ENCODE peak calls at places on chromosome 13, in five cellular contexts. One of them, this sample, is unnamed.

GRCh38 chr13:79385694-79386093 is 20.4 kb downstream of the RBM26 start:
- DNase-seq in SK-N-SH: no peak
- DNase-seq in HepG2: no peak
- DNase-seq in GM12878: peak
- DNase-seq in K562: peak
- DNase-seq in this sample: no peak

GRCh38 chr13:76886005-76886291 is 257 bp downstream of the KCTD12 start:
- DNase-seq in SK-N-SH: no peak
- DNase-seq in HepG2: no peak
- DNase-seq in GM12878: no peak
- DNase-seq in K562: no peak
- DNase-seq in this sample: no peak

GRCh38 chr13:19860884-19861655 is 2.4 kb downstream of the ZMYM5 start:
- DNase-seq in SK-N-SH: no peak
- DNase-seq in HepG2: peak
- DNase-seq in GM12878: no peak
- DNase-seq in K562: no peak
- DNase-seq in this sample: peak

GRCh38 chr13:99329477-99329876 is 22.3 kb upstream of the GPR183 start:
- DNase-seq in SK-N-SH: no peak
- DNase-seq in HepG2: no peak
- DNase-seq in GM12878: no peak
- DNase-seq in K562: no peak
- DNase-seq in this sample: no peak

GRCh38 chr13:26681036-26681435 is 79.5 kb downstream of the GPR12 start:
- DNase-seq in SK-N-SH: no peak
- DNase-seq in HepG2: no peak
- DNase-seq in GM12878: no peak
- DNase-seq in K562: no peak
- DNase-seq in this sample: no peak

GRCh38 chr13:103203750-103204330 is 137.6 kb upstream of the SLC10A2 start:
- DNase-seq in SK-N-SH: no peak
- DNase-seq in HepG2: no peak
- DNase-seq in GM12878: no peak
- DNase-seq in K562: no peak
- DNase-seq in this sample: no peak

GRCh38 chr13:99686157-99686572 is 184.9 kb downstream of the TM9SF2 start:
- DNase-seq in SK-N-SH: peak
- DNase-seq in HepG2: peak
- DNase-seq in GM12878: no peak
- DNase-seq in K562: peak
- DNase-seq in this sample: peak

GRCh38 chr13:85430216-85430615 is 369.0 kb downstream of the SLITRK6 start:
- DNase-seq in SK-N-SH: no peak
- DNase-seq in HepG2: no peak
- DNase-seq in GM12878: no peak
- DNase-seq in K562: no peak
- DNase-seq in this sample: no peak

GRCh38 chr13:26474286-26474685 is 83.2 kb upstream of the WASF3 start:
- DNase-seq in SK-N-SH: no peak
- DNase-seq in HepG2: no peak
- DNase-seq in GM12878: no peak
- DNase-seq in K562: no peak
- DNase-seq in this sample: no peak

GRCh38 chr13:49635599-49636433 is 7.5 kb downstream of the ARL11 start:
- DNase-seq in SK-N-SH: no peak
- DNase-seq in HepG2: peak
- DNase-seq in GM12878: peak
- DNase-seq in K562: no peak
- DNase-seq in this sample: peak

GRCh38 chr13:44013666-44014291 is 134.1 kb downstream of the LACC1 start:
- DNase-seq in SK-N-SH: no peak
- DNase-seq in HepG2: no peak
- DNase-seq in GM12878: no peak
- DNase-seq in K562: no peak
- DNase-seq in this sample: peak

GRCh38 chr13:30829788-30830637 is 76.1 kb upstream of the MEDAG start:
- DNase-seq in SK-N-SH: no peak
- DNase-seq in HepG2: peak
- DNase-seq in GM12878: no peak
- DNase-seq in K562: no peak
- DNase-seq in this sample: no peak

GRCh38 chr13:35107535-35107934 is 165.5 kb downstream of the NBEA start:
- DNase-seq in SK-N-SH: no peak
- DNase-seq in HepG2: no peak
- DNase-seq in GM12878: no peak
- DNase-seq in K562: no peak
- DNase-seq in this sample: no peak

GRCh38 chr13:100156786-100157185 is 67.9 kb downstream of the PCCA start:
- DNase-seq in SK-N-SH: no peak
- DNase-seq in HepG2: no peak
- DNase-seq in GM12878: no peak
- DNase-seq in K562: no peak
- DNase-seq in this sample: no peak

GRCh38 chr13:94617389-94618000 is 15.8 kb downstream of the GPR180 start:
- DNase-seq in SK-N-SH: peak
- DNase-seq in HepG2: peak
- DNase-seq in GM12878: no peak
- DNase-seq in K562: peak
- DNase-seq in this sample: no peak

GRCh38 chr13:60061737-60062136 is 102.0 kb downstream of the DIAPH3 start:
- DNase-seq in SK-N-SH: no peak
- DNase-seq in HepG2: no peak
- DNase-seq in GM12878: no peak
- DNase-seq in K562: no peak
- DNase-seq in this sample: no peak

GRCh38 chr13:27182844-27183497 is 11.4 kb upstream of the USP12 start:
- DNase-seq in SK-N-SH: no peak
- DNase-seq in HepG2: peak
- DNase-seq in GM12878: no peak
- DNase-seq in K562: peak
- DNase-seq in this sample: peak

GRCh38 chr13:73602295-73602694 is 531.9 kb downstream of the KLF12 start:
- DNase-seq in SK-N-SH: no peak
- DNase-seq in HepG2: peak
- DNase-seq in GM12878: no peak
- DNase-seq in K562: peak
- DNase-seq in this sample: peak

GRCh38 chr13:110250258-110250891 is 56.6 kb downstream of the COL4A1 start:
- DNase-seq in SK-N-SH: no peak
- DNase-seq in HepG2: no peak
- DNase-seq in GM12878: no peak
- DNase-seq in K562: no peak
- DNase-seq in this sample: peak

GRCh38 chr13:21895769-21896168 is 224.9 kb downstream of the FGF9 start:
- DNase-seq in SK-N-SH: no peak
- DNase-seq in HepG2: no peak
- DNase-seq in GM12878: no peak
- DNase-seq in K562: no peak
- DNase-seq in this sample: no peak

GRCh38 chr13:88707652-88708051 is 1036.5 kb downstream of the SLITRK5 start:
- DNase-seq in SK-N-SH: no peak
- DNase-seq in HepG2: no peak
- DNase-seq in GM12878: no peak
- DNase-seq in K562: no peak
- DNase-seq in this sample: no peak

GRCh38 chr13:88701551-88701950 is 1030.4 kb downstream of the SLITRK5 start:
- DNase-seq in SK-N-SH: no peak
- DNase-seq in HepG2: no peak
- DNase-seq in GM12878: no peak
- DNase-seq in K562: no peak
- DNase-seq in this sample: no peak

GRCh38 chr13:88704600-88705275 is 1033.6 kb downstream of the SLITRK5 start:
- DNase-seq in SK-N-SH: no peak
- DNase-seq in HepG2: no peak
- DNase-seq in GM12878: no peak
- DNase-seq in K562: peak
- DNase-seq in this sample: no peak
- H2AFZ ChIP-seq in SK-N-SH: no peak
- H2AFZ ChIP-seq in HepG2: no peak
- H2AFZ ChIP-seq in GM12878: no peak
- H2AFZ ChIP-seq in K562: no peak
- H2AFZ ChIP-seq in this sample: no peak

GRCh38 chr13:88125055-88125454 is 453.9 kb downstream of the SLITRK5 start:
- DNase-seq in SK-N-SH: no peak
- DNase-seq in HepG2: no peak
- DNase-seq in GM12878: no peak
- DNase-seq in K562: no peak
- DNase-seq in this sample: no peak
- TF ChIP-seq MXI1 in SK-N-SH: no peak
- TF ChIP-seq MXI1 in HepG2: no peak
- TF ChIP-seq MXI1 in GM12878: no peak
- TF ChIP-seq MXI1 in K562: no peak
- TF ChIP-seq MXI1 in this sample: no peak

DNA sequence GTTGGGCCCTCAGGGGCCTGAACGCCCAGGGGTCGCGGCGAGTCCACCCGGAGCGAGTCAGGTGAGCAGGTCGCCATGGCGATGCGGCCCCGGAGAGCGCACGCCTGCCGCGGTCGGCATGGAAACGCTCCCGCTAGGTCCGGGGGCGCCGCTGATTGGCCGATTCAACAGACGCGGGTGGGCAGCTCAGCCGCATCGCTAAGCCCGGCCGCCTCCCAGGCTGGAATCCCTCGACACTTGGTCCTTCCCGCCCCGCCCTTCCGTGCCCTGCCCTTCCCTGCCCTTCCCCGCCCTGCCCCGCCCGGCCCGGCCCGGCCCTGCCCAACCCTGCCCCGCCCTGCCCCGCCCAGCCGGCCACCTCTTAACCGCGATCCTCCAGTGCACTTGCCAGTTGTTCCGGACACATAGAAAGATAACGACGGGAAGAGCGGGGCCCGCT is at the start of gene CCNA1:
- DNase-seq in SK-N-SH: peak
- DNase-seq in HepG2: no peak
- DNase-seq in GM12878: no peak
- DNase-seq in K562: peak
- DNase-seq in this sample: no peak
- TF ChIP-seq USF2 in SK-N-SH: no peak
- TF ChIP-seq USF2 in HepG2: no peak
- TF ChIP-seq USF2 in GM12878: no peak
- TF ChIP-seq USF2 in K562: no peak
- TF ChIP-seq USF2 in this sample: no peak

GRCh38 chr13:65095697-65096096 is 2134.4 kb downstream of the PCDH9 start:
- DNase-seq in SK-N-SH: peak
- DNase-seq in HepG2: no peak
- DNase-seq in GM12878: no peak
- DNase-seq in K562: no peak
- DNase-seq in this sample: no peak

GRCh38 chr13:65091031-65091430 is 2139.1 kb downstream of the PCDH9 start:
- DNase-seq in SK-N-SH: no peak
- DNase-seq in HepG2: no peak
- DNase-seq in GM12878: no peak
- DNase-seq in K562: no peak
- DNase-seq in this sample: no peak

GRCh38 chr13:65093352-65093751 is 2136.8 kb downstream of the PCDH9 start:
- DNase-seq in SK-N-SH: peak
- DNase-seq in HepG2: no peak
- DNase-seq in GM12878: no peak
- DNase-seq in K562: no peak
- DNase-seq in this sample: no peak

GRCh38 chr13:65090191-65090590 is 2139.9 kb downstream of the PCDH9 start:
- DNase-seq in SK-N-SH: no peak
- DNase-seq in HepG2: no peak
- DNase-seq in GM12878: no peak
- DNase-seq in K562: no peak
- DNase-seq in this sample: no peak

DNA sequence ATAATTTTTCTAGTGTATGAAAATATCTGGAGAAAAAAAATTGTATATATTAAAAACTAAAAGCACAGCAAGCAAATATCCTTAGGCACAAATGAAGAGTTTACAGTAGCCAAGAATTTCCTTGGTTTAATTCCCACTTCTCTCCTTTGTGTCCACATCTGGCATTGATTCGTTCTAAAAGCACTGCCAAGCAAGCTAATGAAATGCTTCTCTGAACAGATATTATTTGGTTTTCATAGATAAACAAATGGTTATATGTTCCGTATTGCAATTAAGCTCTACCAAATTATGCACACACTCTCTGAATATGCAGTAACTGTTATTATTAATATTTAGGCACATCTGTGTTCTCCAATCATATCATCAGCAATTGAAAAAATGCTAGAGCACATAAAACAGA is 2135.0 kb downstream of the PCDH9 start:
- DNase-seq in SK-N-SH: peak
- DNase-seq in HepG2: no peak
- DNase-seq in GM12878: no peak
- DNase-seq in K562: no peak
- DNase-seq in this sample: no peak
- H2AFZ ChIP-seq in SK-N-SH: no peak
- H2AFZ ChIP-seq in HepG2: no peak
- H2AFZ ChIP-seq in GM12878: no peak
- H2AFZ ChIP-seq in K562: no peak
- H2AFZ ChIP-seq in this sample: no peak

DNA sequence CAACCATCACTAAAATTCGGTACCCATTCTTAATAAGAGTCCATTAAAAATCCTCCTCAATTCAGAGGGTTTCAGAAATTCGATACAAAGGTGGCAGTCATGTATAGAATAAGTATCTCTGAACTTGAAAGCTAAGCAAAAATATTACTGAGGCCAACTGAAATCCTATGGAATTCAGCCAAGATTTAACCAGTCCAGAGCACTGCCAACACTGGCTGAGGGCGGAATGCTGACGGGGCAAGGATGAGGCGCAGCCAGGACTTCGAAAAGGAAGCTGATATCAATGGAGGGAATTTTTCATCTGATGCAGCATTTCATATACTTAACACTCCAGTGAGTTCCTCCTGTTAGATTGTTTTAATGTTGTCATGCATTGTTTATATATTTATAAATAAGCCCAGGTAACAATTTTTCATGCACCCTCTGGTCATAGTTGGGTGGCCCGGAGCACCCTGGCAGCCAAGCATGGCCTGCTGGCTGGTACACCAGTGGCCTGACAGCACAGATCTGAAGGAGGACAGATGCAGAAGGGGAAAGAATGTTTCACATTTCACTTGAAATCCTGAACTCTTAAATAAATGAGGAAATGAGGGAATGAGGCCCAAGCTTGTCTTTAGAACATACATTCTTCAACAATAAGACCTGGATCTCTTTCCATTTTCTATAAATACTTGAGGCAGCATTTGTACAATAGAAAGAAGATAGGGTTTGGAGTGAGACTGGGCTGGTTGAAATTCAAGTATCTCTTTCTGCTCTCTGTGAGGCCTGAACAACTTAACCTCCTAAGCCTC is 41.5 kb downstream of the WDFY2 start:
- DNase-seq in SK-N-SH: no peak
- DNase-seq in HepG2: no peak
- DNase-seq in GM12878: no peak
- DNase-seq in K562: no peak
- DNase-seq in this sample: no peak
- TF ChIP-seq MXI1 in SK-N-SH: no peak
- TF ChIP-seq MXI1 in HepG2: no peak
- TF ChIP-seq MXI1 in GM12878: no peak
- TF ChIP-seq MXI1 in K562: no peak
- TF ChIP-seq MXI1 in this sample: no peak

GRCh38 chr13:112972258-112972657 is 3.2 kb downstream of the MCF2L start:
- DNase-seq in SK-N-SH: no peak
- DNase-seq in HepG2: no peak
- DNase-seq in GM12878: no peak
- DNase-seq in K562: no peak
- DNase-seq in this sample: no peak
- TF ChIP-seq USF2 in SK-N-SH: no peak
- TF ChIP-seq USF2 in HepG2: no peak
- TF ChIP-seq USF2 in GM12878: no peak
- TF ChIP-seq USF2 in K562: no peak
- TF ChIP-seq USF2 in this sample: no peak

This sample was measured in IMR-90.